ENCODE peak calls at places on chromosomes 3 and 15, in ten cellular contexts. One of them, this sample, is unnamed.

GRCh38 chr3:56980798-56981390 is 79.6 kb upstream of the SPATA12 start:
- DNase-seq in LoVo: peak
- DNase-seq in astrocyte of the spinal cord: peak
- DNase-seq in effector CD8-positive, alpha-beta T cell: no peak
- DNase-seq in COLO829: peak
- DNase-seq in brain pericyte: no peak
- DNase-seq in CD8-positive, alpha-beta memory T cell: no peak
- DNase-seq in nucleus accumbens: no peak
- DNase-seq in CD8-positive, alpha-beta T cell: no peak
- DNase-seq in psoas muscle: no peak
- DNase-seq in this sample: peak

GRCh38 chr15:29671308-29671981 is 150.8 kb downstream of the TJP1 start:
- DNase-seq in nucleus accumbens: no peak
- DNase-seq in COLO829: no peak
- DNase-seq in psoas muscle: no peak
- DNase-seq in brain pericyte: peak
- DNase-seq in effector CD8-positive, alpha-beta T cell: no peak
- DNase-seq in LoVo: peak
- DNase-seq in CD8-positive, alpha-beta T cell: no peak
- DNase-seq in astrocyte of the spinal cord: peak
- DNase-seq in CD8-positive, alpha-beta memory T cell: no peak
- DNase-seq in this sample: peak

GRCh38 chr15:44738340-44738984 is 2.1 kb downstream of the TRIM69 start:
- DNase-seq in CD8-positive, alpha-beta memory T cell: peak
- DNase-seq in psoas muscle: no peak
- DNase-seq in nucleus accumbens: no peak
- DNase-seq in COLO829: peak
- DNase-seq in brain pericyte: peak
- DNase-seq in LoVo: peak
- DNase-seq in effector CD8-positive, alpha-beta T cell: no peak
- DNase-seq in CD8-positive, alpha-beta T cell: no peak
- DNase-seq in astrocyte of the spinal cord: peak
- DNase-seq in this sample: no peak

GRCh38 chr3:67790043-67790442 is 135.6 kb upstream of the SUCLG2 start:
- DNase-seq in LoVo: no peak
- DNase-seq in psoas muscle: no peak
- DNase-seq in astrocyte of the spinal cord: peak
- DNase-seq in COLO829: peak
- DNase-seq in nucleus accumbens: no peak
- DNase-seq in CD8-positive, alpha-beta memory T cell: peak
- DNase-seq in brain pericyte: peak
- DNase-seq in effector CD8-positive, alpha-beta T cell: peak
- DNase-seq in CD8-positive, alpha-beta T cell: peak
- DNase-seq in this sample: no peak

GRCh38 chr3:25021816-25022215 is 406.2 kb upstream of the RARB start:
- DNase-seq in LoVo: no peak
- DNase-seq in CD8-positive, alpha-beta T cell: no peak
- DNase-seq in effector CD8-positive, alpha-beta T cell: no peak
- DNase-seq in nucleus accumbens: no peak
- DNase-seq in psoas muscle: no peak
- DNase-seq in COLO829: peak
- DNase-seq in brain pericyte: no peak
- DNase-seq in astrocyte of the spinal cord: peak
- DNase-seq in CD8-positive, alpha-beta memory T cell: no peak
- DNase-seq in this sample: no peak

GRCh38 chr3:9141903-9142302 is 107.5 kb downstream of the SRGAP3 start:
- DNase-seq in brain pericyte: no peak
- DNase-seq in astrocyte of the spinal cord: no peak
- DNase-seq in LoVo: no peak
- DNase-seq in nucleus accumbens: no peak
- DNase-seq in psoas muscle: no peak
- DNase-seq in CD8-positive, alpha-beta T cell: no peak
- DNase-seq in CD8-positive, alpha-beta memory T cell: no peak
- DNase-seq in effector CD8-positive, alpha-beta T cell: no peak
- DNase-seq in COLO829: no peak
- DNase-seq in this sample: no peak

GRCh38 chr3:156469456-156469855 is 85.5 kb downstream of the SSR3 start:
- DNase-seq in LoVo: no peak
- DNase-seq in effector CD8-positive, alpha-beta T cell: no peak
- DNase-seq in CD8-positive, alpha-beta memory T cell: no peak
- DNase-seq in CD8-positive, alpha-beta T cell: no peak
- DNase-seq in brain pericyte: no peak
- DNase-seq in psoas muscle: no peak
- DNase-seq in astrocyte of the spinal cord: no peak
- DNase-seq in COLO829: no peak
- DNase-seq in nucleus accumbens: no peak
- DNase-seq in this sample: no peak

GRCh38 chr3:71195492-71195891 is 388.0 kb downstream of the FOXP1 start:
- DNase-seq in effector CD8-positive, alpha-beta T cell: no peak
- DNase-seq in LoVo: no peak
- DNase-seq in COLO829: no peak
- DNase-seq in astrocyte of the spinal cord: peak
- DNase-seq in CD8-positive, alpha-beta memory T cell: no peak
- DNase-seq in brain pericyte: peak
- DNase-seq in CD8-positive, alpha-beta T cell: no peak
- DNase-seq in nucleus accumbens: no peak
- DNase-seq in psoas muscle: no peak
- DNase-seq in this sample: peak

GRCh38 chr3:13303410-13303809 is 116.7 kb downstream of the NUP210 start:
- DNase-seq in CD8-positive, alpha-beta T cell: no peak
- DNase-seq in effector CD8-positive, alpha-beta T cell: no peak
- DNase-seq in LoVo: no peak
- DNase-seq in nucleus accumbens: no peak
- DNase-seq in psoas muscle: peak
- DNase-seq in COLO829: no peak
- DNase-seq in CD8-positive, alpha-beta memory T cell: no peak
- DNase-seq in astrocyte of the spinal cord: no peak
- DNase-seq in brain pericyte: no peak
- DNase-seq in this sample: peak

GRCh38 chr3:108437439-108437838 is 73.0 kb downstream of the MYH15 start:
- DNase-seq in LoVo: no peak
- DNase-seq in effector CD8-positive, alpha-beta T cell: no peak
- DNase-seq in brain pericyte: no peak
- DNase-seq in COLO829: no peak
- DNase-seq in CD8-positive, alpha-beta T cell: no peak
- DNase-seq in astrocyte of the spinal cord: no peak
- DNase-seq in psoas muscle: no peak
- DNase-seq in nucleus accumbens: no peak
- DNase-seq in CD8-positive, alpha-beta memory T cell: no peak
- DNase-seq in this sample: no peak

This sample was measured in osteoblast.